ENCODE peak calls at places on chromosomes 7 and 10, in six cellular contexts. P is A549, R is K562, H is IMR-90, T is SK-N-SH, S is GM12878. X is an unnamed sample.

GRCh38 chr10:35394411-35394851 is 58.1 kb downstream of the CCNY start:
- DNase-seq in P (no peak), R (no peak), H (no peak), T (no peak), S (no peak), X (no peak)

GRCh38 chr10:26556756-26557640 is 118.9 kb downstream of the APBB1IP start:
- DNase-seq in P (peak), R (peak), H (peak), T (peak), S (no peak), X (peak)

GRCh38 chr10:132708441-132708840 is 77.5 kb downstream of the NKX6-2 start:
- DNase-seq in P (no peak), R (no peak), H (no peak), T (no peak), S (no peak), X (no peak)

GRCh38 chr7:71718563-71718962 is 586.6 kb downstream of the GALNT17 start:
- DNase-seq in P (no peak), R (no peak), H (no peak), T (no peak), S (no peak), X (no peak)

GRCh38 chr7:125605241-125605640 is 675.6 kb upstream of the POT1 start:
- DNase-seq in P (no peak), R (peak), H (no peak), T (no peak), S (no peak), X (no peak)

GRCh38 chr7:7576344-7576743 is 9.7 kb downstream of the MIOS start:
- DNase-seq in P (no peak), R (no peak), H (no peak), T (no peak), S (no peak), X (no peak)

GRCh38 chr7:26648429-26649015 is 215.9 kb downstream of the SKAP2 start:
- DNase-seq in P (no peak), R (no peak), H (peak), T (no peak), S (no peak), X (no peak)

GRCh38 chr7:36154255-36155212 is 1.5 kb downstream of the EEPD1 start:
- DNase-seq in P (no peak), R (no peak), H (no peak), T (no peak), S (no peak), X (no peak)

GRCh38 chr10:71679425-71679824 is 40.2 kb downstream of the C10orf105 start:
- DNase-seq in P (no peak), R (no peak), H (no peak), T (no peak), S (no peak), X (no peak)

GRCh38 chr10:44689368-44689767 is 221.8 kb upstream of the TMEM72 start:
- DNase-seq in P (no peak), R (no peak), H (peak), T (no peak), S (no peak), X (no peak)

GRCh38 chr10:61376377-61376776 is 76.8 kb downstream of the TMEM26 start:
- DNase-seq in P (no peak), R (no peak), H (no peak), T (no peak), S (no peak), X (no peak)

GRCh38 chr10:127997937-127998336 is 91.0 kb downstream of the PTPRE start:
- DNase-seq in P (no peak), R (no peak), H (no peak), T (peak), S (no peak), X (no peak)

GRCh38 chr7:70383369-70383768 is 748.6 kb upstream of the GALNT17 start:
- DNase-seq in P (no peak), R (no peak), H (no peak), T (peak), S (no peak), X (no peak)

GRCh38 chr10:110269641-110270318 is 34.9 kb downstream of the SMNDC1 start:
- DNase-seq in P (no peak), R (no peak), H (peak), T (no peak), S (no peak), X (peak)
- TF ChIP-seq SMC3 in P (no peak), R (no peak), H (no peak), T (no peak), S (no peak), X (no peak)

GRCh38 chr10:95513008-95513589 is 48.1 kb downstream of the SORBS1 start:
- DNase-seq in P (no peak), R (no peak), H (no peak), T (no peak), S (no peak), X (peak)
- TF ChIP-seq SMC3 in P (no peak), R (no peak), H (no peak), T (no peak), S (no peak), X (no peak)

DNA sequence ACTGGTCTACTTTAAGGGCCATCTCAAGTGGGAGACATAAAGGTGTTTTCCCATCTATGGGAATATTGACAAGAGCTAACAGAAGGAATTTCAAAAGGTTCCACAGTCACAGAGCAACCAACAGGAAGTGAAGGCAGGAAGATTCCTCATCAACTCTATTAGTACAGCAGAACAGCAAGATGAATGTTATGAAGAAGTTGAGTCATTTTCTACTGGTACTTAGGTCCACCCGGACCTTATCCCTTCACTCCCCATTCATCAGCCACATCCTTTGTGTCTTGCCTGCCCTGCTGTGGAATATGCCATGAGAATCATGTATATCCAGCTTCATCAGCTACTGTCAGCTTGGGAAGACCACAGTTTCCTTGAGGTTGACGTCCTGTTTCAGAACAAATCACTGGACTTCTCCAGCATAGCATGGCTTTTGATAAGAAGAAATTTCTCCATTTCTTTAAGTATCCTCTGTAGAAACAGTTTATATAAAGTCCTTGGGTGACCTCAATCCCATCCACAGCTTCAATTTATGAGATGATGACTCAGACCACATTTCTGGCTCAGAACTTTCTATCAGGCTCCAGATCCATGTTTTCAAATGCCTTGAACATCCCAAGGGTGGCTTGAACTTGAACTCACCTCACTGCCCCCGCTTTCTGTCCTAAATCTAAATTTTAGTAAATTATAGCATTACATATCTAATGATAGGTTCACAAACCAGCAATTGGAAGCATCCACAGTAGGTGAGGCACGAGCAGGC is 84.9 kb upstream of the AGK start:
- DNase-seq in P (no peak), R (no peak), H (no peak), T (no peak), S (no peak), X (no peak)
- TF ChIP-seq SMC3 in P (no peak), R (no peak), H (no peak), T (no peak), S (no peak), X (no peak)

GRCh38 chr7:46169384-46169755 is 248.3 kb upstream of the IGFBP3 start:
- DNase-seq in P (no peak), R (no peak), H (peak), T (no peak), S (no peak), X (no peak)
- TF ChIP-seq SMC3 in P (no peak), R (no peak), H (no peak), T (no peak), S (no peak), X (no peak)

X was measured in HepG2.